ENCODE peak calls at places on chromosomes 2 and 18, in nine cellular contexts. O is esophagus squamous epithelium, G is tibial nerve, N is stomach, C is heart left ventricle, A is IMR-90, M is gastrocnemius medialis, X is spleen, U is HCT116. V is an unnamed sample.

GRCh38 chr2:23425886-23426283 is 40.9 kb downstream of the KLHL29 start:
- DNase-seq in O (no peak), G (no peak), N (no peak), C (no peak), A (peak), M (no peak), X (peak), U (no peak), V (peak)

GRCh38 chr2:230602562-230603230 is 109.9 kb upstream of the CAB39 start:
- DNase-seq in O (peak), G (no peak), N (no peak), C (no peak), A (no peak), M (no peak), X (peak), U (no peak), V (no peak)

GRCh38 chr2:149104221-149104620 is 65.7 kb downstream of the LYPD6B start:
- DNase-seq in O (no peak), G (no peak), N (no peak), C (no peak), A (no peak), M (no peak), X (no peak), U (no peak), V (no peak)

GRCh38 chr18:3579701-3580100 is 129.7 kb downstream of the TGIF1 start:
- DNase-seq in O (no peak), G (no peak), N (no peak), C (no peak), A (peak), M (no peak), X (no peak), U (no peak), V (no peak)

GRCh38 chr18:63141777-63142176 is 177.8 kb downstream of the BCL2 start:
- DNase-seq in O (no peak), G (no peak), N (no peak), C (no peak), A (no peak), M (no peak), X (peak), U (no peak), V (no peak)

GRCh38 chr2:213235741-213236140 is 48.5 kb upstream of the SPAG16 start:
- DNase-seq in O (no peak), G (no peak), N (no peak), C (no peak), A (no peak), M (no peak), X (no peak), U (no peak), V (no peak)

GRCh38 chr2:17892726-17893534 is 14.5 kb downstream of the KCNS3 start:
- DNase-seq in O (no peak), G (no peak), N (peak), C (no peak), A (no peak), M (no peak), X (no peak), U (no peak), V (no peak)

GRCh38 chr2:40165503-40165867 is 286.4 kb downstream of the SLC8A1 start:
- DNase-seq in O (no peak), G (no peak), N (no peak), C (no peak), A (peak), M (no peak), X (no peak), U (no peak), V (no peak)

GRCh38 chr18:58337688-58338087 is 291.2 kb downstream of the ALPK2 start:
- DNase-seq in O (no peak), G (no peak), N (no peak), C (no peak), A (no peak), M (no peak), X (no peak), U (no peak), V (no peak)

GRCh38 chr2:181810823-181811695 is 80.5 kb upstream of the ITPRID2 start:
- DNase-seq in O (no peak), G (no peak), N (peak), C (no peak), A (peak), M (no peak), X (no peak), U (peak), V (no peak)

GRCh38 chr2:69017080-69017479 is 4.1 kb downstream of the ANTXR1 start:
- DNase-seq in O (no peak), G (no peak), N (no peak), C (no peak), A (peak), M (no peak), X (no peak), U (no peak), V (no peak)

GRCh38 chr2:230503798-230504197 is 87.8 kb downstream of the SP100 start:
- DNase-seq in O (no peak), G (no peak), N (no peak), C (no peak), A (peak), M (no peak), X (no peak), U (no peak), V (no peak)

GRCh38 chr2:236376566-236377244 is 112.5 kb upstream of the ASB18 start:
- DNase-seq in O (no peak), G (no peak), N (peak), C (no peak), A (no peak), M (no peak), X (no peak), U (no peak), V (no peak)

GRCh38 chr18:8893628-8894231 is 188.4 kb downstream of the MTCL1 start:
- DNase-seq in O (no peak), G (no peak), N (no peak), C (no peak), A (no peak), M (no peak), X (no peak), U (no peak), V (no peak)

GRCh38 chr18:34866739-34867138 is 156.6 kb downstream of the DTNA start:
- DNase-seq in O (no peak), G (no peak), N (no peak), C (no peak), A (peak), M (no peak), X (no peak), U (no peak), V (no peak)

GRCh38 chr2:102520009-102520408 is 47.0 kb downstream of the SLC9A4 start:
- DNase-seq in O (no peak), G (no peak), N (peak), C (no peak), A (peak), M (no peak), X (no peak), U (peak), V (no peak)

GRCh38 chr2:24840962-24841945 is 48.0 kb downstream of the CENPO start:
- DNase-seq in O (no peak), G (no peak), N (no peak), C (no peak), A (no peak), M (no peak), X (peak), U (no peak), V (no peak)

GRCh38 chr18:39188278-39188677 is 1622.7 kb upstream of the CELF4 start:
- DNase-seq in O (no peak), G (no peak), N (no peak), C (no peak), A (no peak), M (no peak), X (no peak), U (no peak), V (no peak)

GRCh38 chr2:9984861-9985480 is 33.5 kb downstream of the GRHL1 start:
- DNase-seq in O (no peak), G (no peak), N (no peak), C (no peak), A (peak), M (no peak), X (no peak), U (no peak), V (no peak)

GRCh38 chr2:199631129-199631528 is 173.4 kb upstream of the SATB2 start:
- DNase-seq in O (no peak), G (no peak), N (no peak), C (no peak), A (no peak), M (no peak), X (no peak), U (no peak), V (no peak)

GRCh38 chr2:235199128-235199527 is 247.3 kb downstream of the SH3BP4 start:
- DNase-seq in O (no peak), G (no peak), N (no peak), C (no peak), A (no peak), M (no peak), X (no peak), U (no peak), V (no peak)

GRCh38 chr18:1292167-1292566 is 387.5 kb downstream of the ADCYAP1 start:
- DNase-seq in O (no peak), G (no peak), N (no peak), C (no peak), A (no peak), M (no peak), X (no peak), U (no peak), V (no peak)

GRCh38 chr18:36297419-36298112 is at the start of gene FHOD3:
- DNase-seq in O (no peak), G (no peak), N (peak), C (peak), A (peak), M (peak), X (no peak), U (no peak), V (no peak)

GRCh38 chr18:31101148-31102019 is 837 bp downstream of the DSC2 start:
- DNase-seq in O (no peak), G (peak), N (peak), C (peak), A (no peak), M (peak), X (peak), U (no peak), V (peak)

GRCh38 chr2:101197215-101197745 is 46.1 kb upstream of the TBC1D8 start:
- DNase-seq in O (no peak), G (no peak), N (no peak), C (no peak), A (no peak), M (no peak), X (no peak), U (no peak), V (no peak)

GRCh38 chr2:100246163-100247145 is 75.8 kb downstream of the LONRF2 start:
- DNase-seq in O (no peak), G (no peak), N (no peak), C (no peak), A (no peak), M (no peak), X (peak), U (peak), V (no peak)

GRCh38 chr2:104599802-104600510 is 254.0 kb upstream of the POU3F3 start:
- DNase-seq in O (no peak), G (no peak), N (no peak), C (no peak), A (no peak), M (no peak), X (no peak), U (no peak), V (no peak)

GRCh38 chr2:99819766-99820165 is 322.6 kb downstream of the AFF3 start:
- DNase-seq in O (no peak), G (no peak), N (no peak), C (no peak), A (no peak), M (no peak), X (no peak), U (no peak), V (no peak)

GRCh38 chr18:56068030-56068671 is 480.2 kb upstream of the TCF4 start:
- DNase-seq in O (no peak), G (no peak), N (no peak), C (no peak), A (peak), M (no peak), X (no peak), U (no peak), V (no peak)

GRCh38 chr2:27683390-27684071 is 19.8 kb downstream of the SLC4A1AP start:
- DNase-seq in O (peak), G (peak), N (peak), C (no peak), A (peak), M (peak), X (no peak), U (peak), V (peak)

GRCh38 chr18:54924948-54925347 is 34.3 kb downstream of the CCDC68 start:
- DNase-seq in O (no peak), G (no peak), N (no peak), C (no peak), A (peak), M (no peak), X (no peak), U (no peak), V (no peak)

GRCh38 chr2:146451972-146452371 is 1392.9 kb upstream of the ACVR2A start:
- DNase-seq in O (no peak), G (no peak), N (no peak), C (no peak), A (no peak), M (no peak), X (no peak), U (no peak), V (no peak)

GRCh38 chr2:177076636-177077179 is 135.9 kb upstream of the HNRNPA3 start:
- DNase-seq in O (no peak), G (no peak), N (no peak), C (no peak), A (no peak), M (no peak), X (no peak), U (no peak), V (no peak)

GRCh38 chr2:134087371-134087921 is 166.4 kb upstream of the MGAT5 start:
- DNase-seq in O (no peak), G (no peak), N (peak), C (no peak), A (no peak), M (no peak), X (no peak), U (no peak), V (no peak)

GRCh38 chr2:8889978-8890377 is 52.6 kb upstream of the KIDINS220 start:
- DNase-seq in O (no peak), G (no peak), N (no peak), C (no peak), A (peak), M (no peak), X (no peak), U (no peak), V (peak)

GRCh38 chr2:120793682-120794403 is 58.2 kb downstream of the GLI2 start:
- DNase-seq in O (no peak), G (no peak), N (no peak), C (no peak), A (no peak), M (no peak), X (no peak), U (no peak), V (no peak)

DNA sequence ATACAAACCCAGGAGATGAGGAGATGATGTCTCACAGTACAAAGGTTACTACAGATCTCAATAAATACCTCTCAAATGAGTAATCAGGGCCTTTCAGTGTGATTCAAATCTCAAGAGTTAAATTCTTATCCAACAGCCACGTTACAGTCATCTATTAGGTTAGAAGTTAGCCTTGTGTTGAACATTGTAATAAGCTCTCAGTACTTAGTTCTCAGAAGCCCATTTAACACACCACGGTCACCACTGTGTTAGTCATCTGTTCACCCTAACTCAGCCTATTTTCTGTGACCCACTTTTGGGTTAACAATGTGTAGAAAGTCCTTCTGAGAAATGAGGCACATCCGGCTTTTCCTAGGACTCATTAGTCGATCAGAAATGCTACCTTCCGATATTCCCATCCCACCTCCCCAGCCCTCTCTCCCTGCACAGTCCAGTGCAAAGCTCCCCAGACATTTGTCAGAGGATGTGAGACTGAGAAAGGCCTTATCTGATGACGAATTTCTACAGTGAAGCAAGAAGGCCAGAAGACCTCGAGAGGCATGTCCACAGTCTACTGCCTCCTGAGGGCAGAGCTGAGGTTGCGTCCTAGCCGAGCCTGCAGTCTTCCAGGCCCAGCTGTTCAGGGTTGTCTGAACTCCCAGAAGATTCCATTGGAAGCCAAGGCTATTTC is 92.5 kb downstream of the ACTR2 start:
- DNase-seq in O (no peak), G (no peak), N (no peak), C (no peak), A (peak), M (no peak), X (no peak), U (peak), V (no peak)
- TF ChIP-seq POLR2A in O (no peak), G (no peak), N (no peak), C (no peak), A (peak), M (no peak), X (no peak), U (no peak), V (no peak)

DNA sequence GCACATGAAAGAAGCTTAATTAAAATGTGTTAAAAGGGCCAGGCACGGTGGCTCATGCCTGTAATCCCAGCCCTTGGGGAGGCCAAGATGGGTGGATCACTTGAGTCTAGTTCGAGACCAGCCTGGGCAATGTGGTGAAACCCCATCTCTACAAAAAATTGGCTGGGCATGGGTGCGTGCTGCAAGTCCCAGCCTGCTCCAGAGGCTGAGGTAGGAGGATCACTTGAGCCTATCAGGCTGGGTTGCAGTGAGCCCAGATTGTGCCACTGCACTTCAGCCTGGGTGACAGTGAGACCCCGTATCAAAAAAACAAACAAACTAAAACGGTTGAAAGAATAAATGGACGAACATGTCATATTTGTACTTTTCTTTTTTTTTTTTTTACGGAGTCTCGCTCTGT is 26.0 kb downstream of the REL start:
- DNase-seq in O (no peak), G (no peak), N (no peak), C (no peak), A (no peak), M (no peak), X (no peak), U (no peak), V (no peak)
- TF ChIP-seq POLR2A in O (no peak), G (no peak), N (no peak), C (no peak), A (no peak), M (no peak), X (no peak), U (no peak), V (no peak)

GRCh38 chr2:126657146-126657635 is 1.2 kb downstream of the GYPC start:
- DNase-seq in O (no peak), G (peak), N (peak), C (peak), A (peak), M (peak), X (peak), U (no peak), V (peak)
- TF ChIP-seq POLR2A in O (peak), G (peak), N (no peak), C (no peak), A (no peak), M (peak), X (peak), U (no peak), V (no peak)

GRCh38 chr18:24014986-24015896 is 687 bp downstream of the TTC39C start:
- DNase-seq in O (no peak), G (peak), N (peak), C (peak), A (peak), M (peak), X (peak), U (no peak), V (peak)
- TF ChIP-seq POLR2A in O (peak), G (no peak), N (no peak), C (no peak), A (peak), M (no peak), X (no peak), U (peak), V (no peak)

DNA sequence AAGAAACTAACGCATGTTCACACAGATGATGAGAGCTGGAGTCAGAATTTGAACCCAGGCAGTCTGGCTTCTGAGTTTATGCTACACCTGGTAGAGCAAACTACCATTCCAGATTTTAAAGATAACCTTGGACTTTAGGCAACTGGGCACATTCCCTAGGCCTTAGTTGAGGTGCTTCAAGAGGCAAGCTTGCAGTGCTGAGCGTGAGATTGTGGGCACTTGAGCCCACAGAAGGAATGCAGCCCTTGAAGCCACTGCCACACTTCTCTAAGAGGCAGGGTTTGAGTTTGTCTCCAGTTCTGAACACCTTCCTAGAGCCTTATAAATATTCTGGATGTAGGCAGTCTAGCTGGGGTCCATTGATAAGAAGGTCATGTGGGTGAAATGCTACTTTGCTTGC is 216.1 kb upstream of the SLC14A2 start:
- DNase-seq in O (no peak), G (no peak), N (no peak), C (no peak), A (no peak), M (no peak), X (no peak), U (no peak), V (no peak)
- TF ChIP-seq POLR2A in O (no peak), G (no peak), N (no peak), C (no peak), A (no peak), M (no peak), X (no peak), U (no peak), V (no peak)

DNA sequence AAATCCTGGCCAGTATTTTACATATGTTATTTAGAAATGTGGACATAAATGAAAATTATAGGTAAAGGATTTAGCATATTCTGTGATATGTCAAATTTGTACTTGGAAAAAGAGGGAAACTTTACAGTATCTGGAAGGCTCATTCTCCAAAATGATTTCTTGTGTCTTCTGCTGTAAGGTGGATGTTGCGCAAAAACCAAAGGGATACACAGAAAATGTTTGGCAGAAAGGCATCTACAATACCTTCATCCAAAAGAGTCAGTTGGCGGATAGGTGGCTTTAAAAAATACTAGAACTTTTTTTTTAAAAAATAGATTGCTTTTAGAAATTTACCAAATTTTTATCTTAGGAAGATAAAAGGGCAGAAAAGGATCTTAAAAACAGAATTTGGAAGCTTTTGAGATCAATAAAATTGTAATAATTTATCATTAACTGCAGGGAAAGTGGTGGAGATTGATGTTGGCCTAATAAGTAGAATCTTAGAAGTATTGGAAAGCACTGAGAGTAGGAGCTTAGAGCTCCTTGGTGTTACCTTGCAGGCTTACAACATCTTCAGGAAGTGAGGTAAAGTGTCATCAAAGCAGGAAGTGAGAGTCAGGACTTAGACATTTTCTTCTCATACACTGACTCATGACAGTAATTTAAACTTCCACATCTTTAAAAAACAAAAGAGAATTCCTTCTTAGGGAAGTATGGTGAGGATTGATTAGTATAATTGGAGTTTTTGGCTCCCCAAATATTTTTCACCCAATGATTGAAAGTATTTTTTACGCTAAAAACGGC is 2.1 kb downstream of the NABP1 start:
- DNase-seq in O (no peak), G (no peak), N (no peak), C (no peak), A (peak), M (no peak), X (no peak), U (peak), V (no peak)
- TF ChIP-seq POLR2A in O (no peak), G (no peak), N (no peak), C (no peak), A (peak), M (peak), X (peak), U (no peak), V (no peak)